ENCODE peak calls at places on chromosomes 5 and 9, in four cellular contexts. W is A549, M is HepG2, A is GM12878. F is an unnamed sample.

GRCh38 chr5:34996236-34996635 is 51.5 kb downstream of the AGXT2 start:
- DNase-seq in W (no peak), M (no peak), A (no peak), F (no peak)

GRCh38 chr9:127525426-127526188 is 74.3 kb downstream of the LRSAM1 start:
- DNase-seq in W (no peak), M (peak), A (no peak), F (no peak)

GRCh38 chr5:173866249-173867172 is 21.6 kb upstream of the CPEB4 start:
- DNase-seq in W (no peak), M (no peak), A (no peak), F (no peak)

GRCh38 chr5:139407517-139407916 is 3.6 kb upstream of the SPATA24 start:
- DNase-seq in W (no peak), M (no peak), A (no peak), F (no peak)

GRCh38 chr9:133403766-133404439 is 13.9 kb downstream of the REXO4 start:
- DNase-seq in W (peak), M (peak), A (no peak), F (peak)

GRCh38 chr9:121249563-121249962 is 18.4 kb upstream of the GSN start:
- DNase-seq in W (no peak), M (no peak), A (peak), F (no peak)

GRCh38 chr9:1222511-1222910 is 172.4 kb downstream of the DMRT2 start:
- DNase-seq in W (no peak), M (no peak), A (no peak), F (no peak)

GRCh38 chr5:143762636-143763035 is 49.3 kb upstream of the HMHB1 start:
- DNase-seq in W (no peak), M (no peak), A (no peak), F (no peak)

GRCh38 chr5:173922527-173922926 is 34.4 kb downstream of the CPEB4 start:
- DNase-seq in W (no peak), M (no peak), A (no peak), F (no peak)

GRCh38 chr5:60688980-60689379 is 11.0 kb downstream of the DEPDC1B start:
- DNase-seq in W (no peak), M (no peak), A (no peak), F (no peak)
- TF ChIP-seq PBX3 in W (no peak), M (no peak), A (no peak), F (no peak)

GRCh38 chr9:14322211-14323082 is 8.5 kb upstream of the NFIB start:
- DNase-seq in W (peak), M (peak), A (no peak), F (peak)
- TF ChIP-seq CTCF in W (peak), M (peak), A (peak), F (peak)

DNA sequence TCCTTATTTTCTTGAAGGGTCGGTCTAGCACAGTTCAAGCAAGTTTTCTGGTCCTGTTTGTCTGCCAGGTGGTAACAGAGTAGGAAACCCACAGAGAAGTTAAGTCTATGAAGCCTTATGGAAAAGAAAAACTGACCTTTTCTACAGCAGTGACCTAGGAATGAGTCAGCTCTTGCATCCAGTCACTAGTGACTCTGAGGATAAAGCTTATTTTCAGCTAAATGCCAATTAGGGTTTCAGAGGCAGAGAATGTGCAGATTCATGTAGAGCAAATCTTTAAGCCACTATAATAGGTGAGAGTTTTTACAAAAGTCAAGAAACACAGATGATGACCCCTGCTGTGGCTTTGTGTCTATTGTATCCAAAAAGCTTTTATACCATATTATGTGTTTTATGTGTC is 100.7 kb downstream of the CWC27 start:
- DNase-seq in W (no peak), M (no peak), A (no peak), F (no peak)
- TF ChIP-seq PBX3 in W (no peak), M (no peak), A (no peak), F (no peak)

GRCh38 chr9:107141967-107142366 is 141.1 kb upstream of the RAD23B start:
- DNase-seq in W (no peak), M (no peak), A (no peak), F (no peak)
- TF ChIP-seq CTCF in W (peak), M (no peak), A (peak), F (peak)

GRCh38 chr5:52063186-52063585 is 679.9 kb downstream of the ISL1 start:
- DNase-seq in W (no peak), M (no peak), A (no peak), F (no peak)

GRCh38 chr5:52069997-52070396 is 686.7 kb downstream of the ISL1 start:
- DNase-seq in W (no peak), M (no peak), A (no peak), F (no peak)

DNA sequence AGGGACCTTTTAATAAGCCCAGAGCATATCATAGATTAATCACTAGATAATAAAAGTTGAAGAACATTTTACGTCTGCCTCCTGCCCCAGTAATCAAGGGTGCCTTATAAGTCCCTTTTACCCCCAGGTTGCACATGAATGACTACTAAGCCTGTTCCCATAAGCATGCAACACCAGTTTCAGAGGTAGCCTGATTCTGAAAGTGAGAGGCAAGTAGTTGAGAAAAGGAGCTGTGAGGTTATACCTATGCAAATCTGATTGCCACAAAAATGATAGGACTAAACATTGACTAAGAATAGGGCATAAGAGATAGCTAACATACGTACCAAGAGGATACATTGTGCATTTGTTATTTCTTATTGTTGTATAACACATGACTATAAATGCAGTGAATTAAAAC is 681.9 kb downstream of the ISL1 start:
- DNase-seq in W (no peak), M (no peak), A (no peak), F (no peak)
- TF ChIP-seq PBX3 in W (no peak), M (no peak), A (no peak), F (no peak)

GRCh38 chr5:125634242-125634835 is 788.9 kb upstream of the GRAMD2B start:
- DNase-seq in W (no peak), M (no peak), A (no peak), F (no peak)
- TF ChIP-seq CTCF in W (no peak), M (no peak), A (no peak), F (no peak)

GRCh38 chr9:92661127-92661526 is 8.8 kb downstream of the IPPK start:
- DNase-seq in W (no peak), M (no peak), A (no peak), F (no peak)

GRCh38 chr9:92660266-92660665 is 9.7 kb downstream of the IPPK start:
- DNase-seq in W (no peak), M (no peak), A (no peak), F (no peak)

GRCh38 chr9:92658611-92659010 is 11.3 kb downstream of the IPPK start:
- DNase-seq in W (no peak), M (no peak), A (no peak), F (no peak)

GRCh38 chr9:92658176-92658575 is 11.8 kb downstream of the IPPK start:
- DNase-seq in W (no peak), M (no peak), A (no peak), F (no peak)

DNA sequence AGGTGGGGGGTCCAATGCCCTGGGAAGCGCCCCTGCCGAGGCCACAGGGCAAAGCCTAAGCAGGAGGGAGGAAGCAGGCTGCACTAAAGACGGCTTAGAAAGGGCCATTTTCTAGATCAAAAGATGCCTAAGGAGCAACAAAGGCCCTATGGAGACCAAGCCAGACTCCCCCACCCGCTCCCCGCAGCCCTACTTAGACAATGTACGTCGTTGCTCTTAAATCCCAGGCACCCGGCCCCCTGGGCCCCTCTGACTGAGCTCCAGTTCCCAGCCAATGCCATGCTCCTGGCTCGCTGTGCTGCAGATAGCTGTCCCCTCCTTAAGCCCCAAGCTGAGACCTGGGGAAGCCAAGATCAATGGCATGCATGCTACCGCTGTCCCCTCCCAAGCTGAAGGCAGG is 10.3 kb downstream of the IPPK start:
- DNase-seq in W (no peak), M (no peak), A (no peak), F (no peak)
- TF ChIP-seq PBX3 in W (no peak), M (no peak), A (no peak), F (no peak)

GRCh38 chr9:34253460-34253837 is 74.6 kb downstream of the UBAP1 start:
- DNase-seq in W (no peak), M (no peak), A (no peak), F (no peak)
- TF ChIP-seq CTCF in W (no peak), M (peak), A (no peak), F (no peak)

F was measured in SK-N-SH.